ENCODE peak calls at places on chromosomes 5 and 9, in nine cellular contexts. One of them, this sample, is unnamed.

GRCh38 chr5:151906246-151906645 is 18.4 kb downstream of the GLRA1 start:
- DNase-seq in H54: no peak
- DNase-seq in AG20443: no peak
- DNase-seq in stimulated activated naive B cell treated with anti-CD40 and anti-IgM and Interleukin-4, amounts not matched to agents 10 μg/mL and 1 μg/mL and 100 μg/mL, for 72 hours: no peak
- DNase-seq in foreskin fibroblast: no peak
- DNase-seq in NCI-H1092: no peak
- DNase-seq in A549: no peak
- DNase-seq in NCI-H1694: no peak
- DNase-seq in left cardiac atrium: no peak
- DNase-seq in this sample: no peak

GRCh38 chr5:6634327-6634713 is 1.1 kb downstream of the SRD5A1 start:
- DNase-seq in H54: peak; percentile 17
- DNase-seq in AG20443: peak; percentile 31
- DNase-seq in stimulated activated naive B cell treated with anti-CD40 and anti-IgM and Interleukin-4, amounts not matched to agents 10 μg/mL and 1 μg/mL and 100 μg/mL, for 72 hours: no peak
- DNase-seq in foreskin fibroblast: no peak
- DNase-seq in NCI-H1092: no peak
- DNase-seq in A549: no peak
- DNase-seq in NCI-H1694: no peak
- DNase-seq in left cardiac atrium: no peak
- DNase-seq in this sample: no peak

GRCh38 chr5:140700177-140701144 is at the start of gene ZMAT2:
- DNase-seq in H54: peak; percentile 49
- DNase-seq in AG20443: peak; percentile 97
- DNase-seq in stimulated activated naive B cell treated with anti-CD40 and anti-IgM and Interleukin-4, amounts not matched to agents 10 μg/mL and 1 μg/mL and 100 μg/mL, for 72 hours: peak; percentile 91
- DNase-seq in foreskin fibroblast: peak; percentile 96
- DNase-seq in NCI-H1092: peak; percentile 93
- DNase-seq in A549: peak; percentile 99
- DNase-seq in NCI-H1694: peak; percentile 93
- DNase-seq in left cardiac atrium: peak; percentile 95
- DNase-seq in this sample: peak; percentile 95

GRCh38 chr9:83023151-83023550 is 39.8 kb downstream of the RASEF start:
- DNase-seq in H54: no peak
- DNase-seq in AG20443: no peak
- DNase-seq in stimulated activated naive B cell treated with anti-CD40 and anti-IgM and Interleukin-4, amounts not matched to agents 10 μg/mL and 1 μg/mL and 100 μg/mL, for 72 hours: no peak
- DNase-seq in foreskin fibroblast: no peak
- DNase-seq in NCI-H1092: no peak
- DNase-seq in A549: no peak
- DNase-seq in NCI-H1694: no peak
- DNase-seq in left cardiac atrium: no peak
- DNase-seq in this sample: no peak

GRCh38 chr5:180178516-180179398 is 30.3 kb downstream of the RASGEF1C start:
- DNase-seq in H54: no peak
- DNase-seq in AG20443: no peak
- DNase-seq in stimulated activated naive B cell treated with anti-CD40 and anti-IgM and Interleukin-4, amounts not matched to agents 10 μg/mL and 1 μg/mL and 100 μg/mL, for 72 hours: no peak
- DNase-seq in foreskin fibroblast: no peak
- DNase-seq in NCI-H1092: no peak
- DNase-seq in A549: no peak
- DNase-seq in NCI-H1694: no peak
- DNase-seq in left cardiac atrium: no peak
- DNase-seq in this sample: peak; percentile 46

GRCh38 chr9:133956520-133957076 is 35.5 kb downstream of the VAV2 start:
- DNase-seq in H54: no peak
- DNase-seq in AG20443: peak; percentile 74
- DNase-seq in stimulated activated naive B cell treated with anti-CD40 and anti-IgM and Interleukin-4, amounts not matched to agents 10 μg/mL and 1 μg/mL and 100 μg/mL, for 72 hours: no peak
- DNase-seq in foreskin fibroblast: peak; percentile 14
- DNase-seq in NCI-H1092: no peak
- DNase-seq in A549: no peak
- DNase-seq in NCI-H1694: no peak
- DNase-seq in left cardiac atrium: peak; percentile 47
- DNase-seq in this sample: no peak

GRCh38 chr5:176660530-176660859 is 13.2 kb downstream of the TSPAN17 start:
- DNase-seq in H54: no peak
- DNase-seq in AG20443: no peak
- DNase-seq in stimulated activated naive B cell treated with anti-CD40 and anti-IgM and Interleukin-4, amounts not matched to agents 10 μg/mL and 1 μg/mL and 100 μg/mL, for 72 hours: no peak
- DNase-seq in foreskin fibroblast: no peak
- DNase-seq in NCI-H1092: no peak
- DNase-seq in A549: no peak
- DNase-seq in NCI-H1694: no peak
- DNase-seq in left cardiac atrium: no peak
- DNase-seq in this sample: no peak

GRCh38 chr5:181190711-181191525 is 14.1 kb downstream of the TRIM7 start:
- DNase-seq in H54: no peak
- DNase-seq in AG20443: no peak
- DNase-seq in stimulated activated naive B cell treated with anti-CD40 and anti-IgM and Interleukin-4, amounts not matched to agents 10 μg/mL and 1 μg/mL and 100 μg/mL, for 72 hours: peak; percentile 29
- DNase-seq in foreskin fibroblast: no peak
- DNase-seq in NCI-H1092: no peak
- DNase-seq in A549: peak; percentile 66
- DNase-seq in NCI-H1694: no peak
- DNase-seq in left cardiac atrium: peak; percentile 62
- DNase-seq in this sample: no peak

GRCh38 chr5:154513669-154514084 is 35.6 kb upstream of the HAND1 start:
- DNase-seq in H54: no peak
- DNase-seq in AG20443: peak; percentile 41
- DNase-seq in stimulated activated naive B cell treated with anti-CD40 and anti-IgM and Interleukin-4, amounts not matched to agents 10 μg/mL and 1 μg/mL and 100 μg/mL, for 72 hours: no peak
- DNase-seq in foreskin fibroblast: no peak
- DNase-seq in NCI-H1092: no peak
- DNase-seq in A549: no peak
- DNase-seq in NCI-H1694: no peak
- DNase-seq in left cardiac atrium: no peak
- DNase-seq in this sample: no peak

GRCh38 chr5:83720805-83721431 is at the start of gene HAPLN1:
- DNase-seq in H54: peak; percentile 27
- DNase-seq in AG20443: peak; percentile 31
- DNase-seq in stimulated activated naive B cell treated with anti-CD40 and anti-IgM and Interleukin-4, amounts not matched to agents 10 μg/mL and 1 μg/mL and 100 μg/mL, for 72 hours: no peak
- DNase-seq in foreskin fibroblast: no peak
- DNase-seq in NCI-H1092: no peak
- DNase-seq in A549: no peak
- DNase-seq in NCI-H1694: no peak
- DNase-seq in left cardiac atrium: no peak
- DNase-seq in this sample: no peak

GRCh38 chr5:56465757-56466127 is 232.6 kb upstream of the ANKRD55 start:
- DNase-seq in H54: no peak
- DNase-seq in AG20443: no peak
- DNase-seq in stimulated activated naive B cell treated with anti-CD40 and anti-IgM and Interleukin-4, amounts not matched to agents 10 μg/mL and 1 μg/mL and 100 μg/mL, for 72 hours: no peak
- DNase-seq in foreskin fibroblast: no peak
- DNase-seq in NCI-H1092: no peak
- DNase-seq in A549: no peak
- DNase-seq in NCI-H1694: peak; percentile 1
- DNase-seq in left cardiac atrium: no peak
- DNase-seq in this sample: no peak

GRCh38 chr5:72788851-72789505 is 27.5 kb upstream of the TNPO1 start:
- DNase-seq in H54: no peak
- DNase-seq in AG20443: peak; percentile 64
- DNase-seq in stimulated activated naive B cell treated with anti-CD40 and anti-IgM and Interleukin-4, amounts not matched to agents 10 μg/mL and 1 μg/mL and 100 μg/mL, for 72 hours: no peak
- DNase-seq in foreskin fibroblast: peak; percentile 39
- DNase-seq in NCI-H1092: no peak
- DNase-seq in A549: peak; percentile 77
- DNase-seq in NCI-H1694: no peak
- DNase-seq in left cardiac atrium: no peak
- DNase-seq in this sample: no peak

GRCh38 chr5:136811086-136811485 is 445.7 kb upstream of the TRPC7 start:
- DNase-seq in H54: no peak
- DNase-seq in AG20443: no peak
- DNase-seq in stimulated activated naive B cell treated with anti-CD40 and anti-IgM and Interleukin-4, amounts not matched to agents 10 μg/mL and 1 μg/mL and 100 μg/mL, for 72 hours: no peak
- DNase-seq in foreskin fibroblast: no peak
- DNase-seq in NCI-H1092: no peak
- DNase-seq in A549: no peak
- DNase-seq in NCI-H1694: no peak
- DNase-seq in left cardiac atrium: no peak
- DNase-seq in this sample: no peak

GRCh38 chr5:169862348-169862905 is 117.9 kb downstream of the INSYN2B start:
- DNase-seq in H54: no peak
- DNase-seq in AG20443: no peak
- DNase-seq in stimulated activated naive B cell treated with anti-CD40 and anti-IgM and Interleukin-4, amounts not matched to agents 10 μg/mL and 1 μg/mL and 100 μg/mL, for 72 hours: no peak
- DNase-seq in foreskin fibroblast: no peak
- DNase-seq in NCI-H1092: no peak
- DNase-seq in A549: no peak
- DNase-seq in NCI-H1694: no peak
- DNase-seq in left cardiac atrium: no peak
- DNase-seq in this sample: no peak

GRCh38 chr9:70113403-70114022 is 69.9 kb downstream of the MAMDC2 start:
- DNase-seq in H54: peak; percentile 64
- DNase-seq in AG20443: peak; percentile 83
- DNase-seq in stimulated activated naive B cell treated with anti-CD40 and anti-IgM and Interleukin-4, amounts not matched to agents 10 μg/mL and 1 μg/mL and 100 μg/mL, for 72 hours: peak; percentile 2
- DNase-seq in foreskin fibroblast: peak; percentile 58
- DNase-seq in NCI-H1092: no peak
- DNase-seq in A549: peak; percentile 64
- DNase-seq in NCI-H1694: peak; percentile 14
- DNase-seq in left cardiac atrium: peak; percentile 68
- DNase-seq in this sample: peak; percentile 77

GRCh38 chr5:157549283-157549629 is 26.3 kb downstream of the ADAM19 start:
- DNase-seq in H54: no peak
- DNase-seq in AG20443: peak; percentile 40
- DNase-seq in stimulated activated naive B cell treated with anti-CD40 and anti-IgM and Interleukin-4, amounts not matched to agents 10 μg/mL and 1 μg/mL and 100 μg/mL, for 72 hours: no peak
- DNase-seq in foreskin fibroblast: no peak
- DNase-seq in NCI-H1092: no peak
- DNase-seq in A549: no peak
- DNase-seq in NCI-H1694: no peak
- DNase-seq in left cardiac atrium: no peak
- DNase-seq in this sample: no peak

GRCh38 chr5:122151640-122152039 is 22.3 kb downstream of the ZNF474 start:
- DNase-seq in H54: no peak
- DNase-seq in AG20443: peak; percentile 58
- DNase-seq in stimulated activated naive B cell treated with anti-CD40 and anti-IgM and Interleukin-4, amounts not matched to agents 10 μg/mL and 1 μg/mL and 100 μg/mL, for 72 hours: no peak
- DNase-seq in foreskin fibroblast: no peak
- DNase-seq in NCI-H1092: no peak
- DNase-seq in A549: peak; percentile 48
- DNase-seq in NCI-H1694: no peak
- DNase-seq in left cardiac atrium: no peak
- DNase-seq in this sample: no peak

GRCh38 chr5:126428421-126428820 is 5.2 kb downstream of the GRAMD2B start:
- DNase-seq in H54: no peak
- DNase-seq in AG20443: no peak
- DNase-seq in stimulated activated naive B cell treated with anti-CD40 and anti-IgM and Interleukin-4, amounts not matched to agents 10 μg/mL and 1 μg/mL and 100 μg/mL, for 72 hours: no peak
- DNase-seq in foreskin fibroblast: no peak
- DNase-seq in NCI-H1092: no peak
- DNase-seq in A549: no peak
- DNase-seq in NCI-H1694: no peak
- DNase-seq in left cardiac atrium: no peak
- DNase-seq in this sample: no peak

GRCh38 chr5:174837919-174838902 is 113.8 kb downstream of the MSX2 start:
- DNase-seq in H54: no peak
- DNase-seq in AG20443: peak; percentile 36
- DNase-seq in stimulated activated naive B cell treated with anti-CD40 and anti-IgM and Interleukin-4, amounts not matched to agents 10 μg/mL and 1 μg/mL and 100 μg/mL, for 72 hours: no peak
- DNase-seq in foreskin fibroblast: peak; percentile 86
- DNase-seq in NCI-H1092: no peak
- DNase-seq in A549: peak; percentile 49
- DNase-seq in NCI-H1694: peak; percentile 9
- DNase-seq in left cardiac atrium: no peak
- DNase-seq in this sample: no peak

GRCh38 chr5:130198927-130199326 is 294.7 kb downstream of the CHSY3 start:
- DNase-seq in H54: no peak
- DNase-seq in AG20443: peak; percentile 28
- DNase-seq in stimulated activated naive B cell treated with anti-CD40 and anti-IgM and Interleukin-4, amounts not matched to agents 10 μg/mL and 1 μg/mL and 100 μg/mL, for 72 hours: no peak
- DNase-seq in foreskin fibroblast: no peak
- DNase-seq in NCI-H1092: no peak
- DNase-seq in A549: peak; percentile 68
- DNase-seq in NCI-H1694: no peak
- DNase-seq in left cardiac atrium: no peak
- DNase-seq in this sample: no peak

GRCh38 chr9:77176686-77177142 is 620 bp upstream of the VPS13A start:
- DNase-seq in H54: no peak
- DNase-seq in AG20443: no peak
- DNase-seq in stimulated activated naive B cell treated with anti-CD40 and anti-IgM and Interleukin-4, amounts not matched to agents 10 μg/mL and 1 μg/mL and 100 μg/mL, for 72 hours: no peak
- DNase-seq in foreskin fibroblast: peak; percentile 21
- DNase-seq in NCI-H1092: no peak
- DNase-seq in A549: no peak
- DNase-seq in NCI-H1694: no peak
- DNase-seq in left cardiac atrium: no peak
- DNase-seq in this sample: no peak

GRCh38 chr5:1730487-1730847 is 69.2 kb downstream of the MRPL36 start:
- DNase-seq in H54: no peak
- DNase-seq in AG20443: no peak
- DNase-seq in stimulated activated naive B cell treated with anti-CD40 and anti-IgM and Interleukin-4, amounts not matched to agents 10 μg/mL and 1 μg/mL and 100 μg/mL, for 72 hours: no peak
- DNase-seq in foreskin fibroblast: no peak
- DNase-seq in NCI-H1092: no peak
- DNase-seq in A549: no peak
- DNase-seq in NCI-H1694: no peak
- DNase-seq in left cardiac atrium: no peak
- DNase-seq in this sample: peak; percentile 26

GRCh38 chr9:96436456-96437126 is 13.4 kb upstream of the HABP4 start:
- DNase-seq in H54: no peak
- DNase-seq in AG20443: no peak
- DNase-seq in stimulated activated naive B cell treated with anti-CD40 and anti-IgM and Interleukin-4, amounts not matched to agents 10 μg/mL and 1 μg/mL and 100 μg/mL, for 72 hours: no peak
- DNase-seq in foreskin fibroblast: no peak
- DNase-seq in NCI-H1092: no peak
- DNase-seq in A549: no peak
- DNase-seq in NCI-H1694: no peak
- DNase-seq in left cardiac atrium: no peak
- DNase-seq in this sample: no peak

GRCh38 chr5:34582364-34582763 is 73.8 kb upstream of the RAI14 start:
- DNase-seq in H54: no peak
- DNase-seq in AG20443: no peak
- DNase-seq in stimulated activated naive B cell treated with anti-CD40 and anti-IgM and Interleukin-4, amounts not matched to agents 10 μg/mL and 1 μg/mL and 100 μg/mL, for 72 hours: no peak
- DNase-seq in foreskin fibroblast: no peak
- DNase-seq in NCI-H1092: no peak
- DNase-seq in A549: no peak
- DNase-seq in NCI-H1694: no peak
- DNase-seq in left cardiac atrium: no peak
- DNase-seq in this sample: no peak

GRCh38 chr5:42894057-42894456 is 82.4 kb upstream of the SELENOP start:
- DNase-seq in H54: no peak
- DNase-seq in AG20443: peak; percentile 24
- DNase-seq in stimulated activated naive B cell treated with anti-CD40 and anti-IgM and Interleukin-4, amounts not matched to agents 10 μg/mL and 1 μg/mL and 100 μg/mL, for 72 hours: no peak
- DNase-seq in foreskin fibroblast: no peak
- DNase-seq in NCI-H1092: no peak
- DNase-seq in A549: peak; percentile 11
- DNase-seq in NCI-H1694: peak; percentile 28
- DNase-seq in left cardiac atrium: no peak
- DNase-seq in this sample: no peak

GRCh38 chr5:154519375-154519774 is 41.3 kb upstream of the HAND1 start:
- DNase-seq in H54: no peak
- DNase-seq in AG20443: peak; percentile 35
- DNase-seq in stimulated activated naive B cell treated with anti-CD40 and anti-IgM and Interleukin-4, amounts not matched to agents 10 μg/mL and 1 μg/mL and 100 μg/mL, for 72 hours: no peak
- DNase-seq in foreskin fibroblast: peak; percentile 12
- DNase-seq in NCI-H1092: no peak
- DNase-seq in A549: peak; percentile 80
- DNase-seq in NCI-H1694: no peak
- DNase-seq in left cardiac atrium: no peak
- DNase-seq in this sample: no peak

GRCh38 chr5:82639393-82640144 is 361.4 kb upstream of the RPS23 start:
- DNase-seq in H54: no peak
- DNase-seq in AG20443: no peak
- DNase-seq in stimulated activated naive B cell treated with anti-CD40 and anti-IgM and Interleukin-4, amounts not matched to agents 10 μg/mL and 1 μg/mL and 100 μg/mL, for 72 hours: no peak
- DNase-seq in foreskin fibroblast: no peak
- DNase-seq in NCI-H1092: no peak
- DNase-seq in A549: no peak
- DNase-seq in NCI-H1694: no peak
- DNase-seq in left cardiac atrium: no peak
- DNase-seq in this sample: no peak

GRCh38 chr5:149432861-149433462 is 53.9 kb upstream of the IL17B start:
- DNase-seq in H54: no peak
- DNase-seq in AG20443: no peak
- DNase-seq in stimulated activated naive B cell treated with anti-CD40 and anti-IgM and Interleukin-4, amounts not matched to agents 10 μg/mL and 1 μg/mL and 100 μg/mL, for 72 hours: no peak
- DNase-seq in foreskin fibroblast: no peak
- DNase-seq in NCI-H1092: no peak
- DNase-seq in A549: no peak
- DNase-seq in NCI-H1694: no peak
- DNase-seq in left cardiac atrium: no peak
- DNase-seq in this sample: no peak

GRCh38 chr9:6014668-6015270 is 655 bp downstream of the RANBP6 start:
- DNase-seq in H54: peak; percentile 24
- DNase-seq in AG20443: peak; percentile 30
- DNase-seq in stimulated activated naive B cell treated with anti-CD40 and anti-IgM and Interleukin-4, amounts not matched to agents 10 μg/mL and 1 μg/mL and 100 μg/mL, for 72 hours: no peak
- DNase-seq in foreskin fibroblast: peak; percentile 56
- DNase-seq in NCI-H1092: no peak
- DNase-seq in A549: peak; percentile 36
- DNase-seq in NCI-H1694: no peak
- DNase-seq in left cardiac atrium: no peak
- DNase-seq in this sample: no peak

GRCh38 chr5:173056783-173057061 is 570 bp downstream of the CREBRF start:
- DNase-seq in H54: peak; percentile 42
- DNase-seq in AG20443: peak; percentile 76
- DNase-seq in stimulated activated naive B cell treated with anti-CD40 and anti-IgM and Interleukin-4, amounts not matched to agents 10 μg/mL and 1 μg/mL and 100 μg/mL, for 72 hours: no peak
- DNase-seq in foreskin fibroblast: no peak
- DNase-seq in NCI-H1092: peak; percentile 58
- DNase-seq in A549: no peak
- DNase-seq in NCI-H1694: no peak
- DNase-seq in left cardiac atrium: no peak
- DNase-seq in this sample: no peak

GRCh38 chr5:15285901-15286583 is 213.9 kb upstream of the FBXL7 start:
- DNase-seq in H54: no peak
- DNase-seq in AG20443: peak; percentile 44
- DNase-seq in stimulated activated naive B cell treated with anti-CD40 and anti-IgM and Interleukin-4, amounts not matched to agents 10 μg/mL and 1 μg/mL and 100 μg/mL, for 72 hours: no peak
- DNase-seq in foreskin fibroblast: peak; percentile 87
- DNase-seq in NCI-H1092: no peak
- DNase-seq in A549: no peak
- DNase-seq in NCI-H1694: no peak
- DNase-seq in left cardiac atrium: no peak
- DNase-seq in this sample: no peak

This sample was measured in right atrium auricular region.